ENCODE peak calls at places on chromosome 6, in eight cellular contexts. N is KBM-7, P is occipital lobe, H is pancreas, W is EL, I is NCI-H774, L is nephron progenitor cell, M is activated gamma-delta T cell treated with Interleukin-2 at 50 U/mL for 16 hours. Z is an unnamed sample.

GRCh38 chr6:81812416-81812815 is 59.9 kb upstream of the TENT5A start:
- DNase-seq in H (no peak), N (peak), P (no peak), M (no peak), I (no peak), L (no peak), W (no peak), Z (no peak)

GRCh38 chr6:160431231-160431630 is 83.1 kb downstream of the SLC22A3 start:
- DNase-seq in L (no peak), N (no peak), I (no peak), P (peak), M (no peak), H (no peak), W (peak), Z (no peak)

GRCh38 chr6:163367388-163368183 is 46.9 kb upstream of the QKI start:
- DNase-seq in H (no peak), P (no peak), N (no peak), I (no peak), L (no peak), M (no peak), W (no peak), Z (no peak)

GRCh38 chr6:33632603-33633039 is 11.5 kb downstream of the ITPR3 start:
- DNase-seq in H (peak), L (peak), I (no peak), W (peak), P (no peak), N (peak), M (peak), Z (peak)

GRCh38 chr6:116666869-116667268 is 1.7 kb downstream of the ZUP1 start:
- DNase-seq in P (no peak), I (no peak), N (no peak), M (no peak), H (no peak), W (no peak), L (no peak), Z (no peak)

GRCh38 chr6:41747256-41748101 is at the start of gene PGC:
- DNase-seq in H (no peak), P (no peak), M (no peak), I (no peak), N (no peak), L (no peak), W (no peak), Z (no peak)

GRCh38 chr6:13615802-13616140 is 636 bp downstream of the NOL7 start:
- DNase-seq in M (peak), W (peak), N (peak), L (peak), I (no peak), H (peak), P (no peak), Z (peak)

GRCh38 chr6:154815938-154816820 is 83.0 kb downstream of the SCAF8 start:
- DNase-seq in I (no peak), L (no peak), H (no peak), N (no peak), W (peak), M (no peak), P (no peak), Z (no peak)

GRCh38 chr6:36547646-36548400 is 544 bp upstream of the STK38 start:
- DNase-seq in P (no peak), L (no peak), I (no peak), N (no peak), M (no peak), H (no peak), W (no peak), Z (no peak)

GRCh38 chr6:34247481-34248197 is 1.2 kb downstream of the SMIM29 start:
- DNase-seq in N (no peak), I (no peak), W (no peak), M (no peak), L (no peak), H (peak), P (no peak), Z (no peak)

GRCh38 chr6:37704066-37704465 is 6.4 kb upstream of the MDGA1 start:
- DNase-seq in P (no peak), H (no peak), W (no peak), L (no peak), M (no peak), I (no peak), N (no peak), Z (no peak)

GRCh38 chr6:157760137-157760536 is 62.9 kb upstream of the SNX9 start:
- DNase-seq in H (no peak), I (no peak), L (no peak), N (no peak), P (no peak), W (no peak), M (no peak), Z (no peak)